ENCODE peak calls at places on chromosomes 3 and 15, in six cellular contexts. One of them, this sample, is unnamed. For H3K9me3, the result is how much of the 10 kb centered on the place peaks cover.

GRCh38 chr15:31241888-31242287 is 84.7 kb upstream of the KLF13 start:
- DNase-seq in uterus: no peak
- DNase-seq in tibial nerve: no peak
- DNase-seq in IMR-90: no peak
- DNase-seq in Panc1: no peak
- DNase-seq in fibroblast of lung: no peak
- DNase-seq in this sample: no peak

GRCh38 chr3:178088930-178089329 is 447.3 kb upstream of the KCNMB2 start:
- DNase-seq in IMR-90: no peak
- DNase-seq in fibroblast of lung: no peak
- DNase-seq in Panc1: no peak
- DNase-seq in tibial nerve: no peak
- DNase-seq in uterus: no peak
- DNase-seq in this sample: no peak

GRCh38 chr15:84911879-84912660 is 27.6 kb downstream of the SLC28A1 start:
- DNase-seq in fibroblast of lung: peak
- DNase-seq in uterus: peak
- DNase-seq in Panc1: no peak
- DNase-seq in tibial nerve: peak
- DNase-seq in IMR-90: peak
- DNase-seq in this sample: peak

GRCh38 chr3:65778966-65779365 is 259.8 kb downstream of the MAGI1 start:
- DNase-seq in uterus: no peak
- DNase-seq in fibroblast of lung: no peak
- DNase-seq in IMR-90: peak
- DNase-seq in Panc1: no peak
- DNase-seq in tibial nerve: no peak
- DNase-seq in this sample: no peak

GRCh38 chr3:195015021-195015420 is 255.9 kb downstream of the XXYLT1 start:
- DNase-seq in fibroblast of lung: no peak
- DNase-seq in IMR-90: no peak
- DNase-seq in Panc1: no peak
- DNase-seq in tibial nerve: no peak
- DNase-seq in uterus: no peak
- DNase-seq in this sample: no peak

GRCh38 chr3:123202451-123202850 is 708 bp downstream of the SEC22A start:
- DNase-seq in uterus: no peak
- DNase-seq in fibroblast of lung: no peak
- DNase-seq in tibial nerve: no peak
- DNase-seq in IMR-90: peak
- DNase-seq in Panc1: no peak
- DNase-seq in this sample: no peak

GRCh38 chr3:156304406-156304805 is 184.0 kb downstream of the KCNAB1 start:
- DNase-seq in uterus: no peak
- DNase-seq in IMR-90: peak
- DNase-seq in tibial nerve: no peak
- DNase-seq in Panc1: no peak
- DNase-seq in fibroblast of lung: peak
- DNase-seq in this sample: no peak

GRCh38 chr15:58381696-58382095 is 50.1 kb upstream of the LIPC start:
- DNase-seq in IMR-90: peak
- DNase-seq in uterus: no peak
- DNase-seq in tibial nerve: no peak
- DNase-seq in Panc1: no peak
- DNase-seq in fibroblast of lung: no peak
- DNase-seq in this sample: no peak

GRCh38 chr3:129632977-129633376 is 26.5 kb upstream of the PLXND1 start:
- DNase-seq in uterus: no peak
- DNase-seq in tibial nerve: no peak
- DNase-seq in IMR-90: no peak
- DNase-seq in fibroblast of lung: no peak
- DNase-seq in Panc1: no peak
- DNase-seq in this sample: no peak

GRCh38 chr3:146189519-146190173 is 28.7 kb upstream of the PLOD2 start:
- DNase-seq in IMR-90: peak
- DNase-seq in fibroblast of lung: peak
- DNase-seq in Panc1: peak
- DNase-seq in uterus: peak
- DNase-seq in tibial nerve: no peak
- DNase-seq in this sample: no peak

GRCh38 chr3:148459931-148460513 is 237.7 kb upstream of the AGTR1 start:
- DNase-seq in Panc1: no peak
- DNase-seq in fibroblast of lung: peak
- DNase-seq in IMR-90: peak
- DNase-seq in uterus: no peak
- DNase-seq in tibial nerve: no peak
- DNase-seq in this sample: no peak

GRCh38 chr3:100947119-100947518 is 46.1 kb downstream of the ABI3BP start:
- DNase-seq in tibial nerve: no peak
- DNase-seq in IMR-90: no peak
- DNase-seq in uterus: no peak
- DNase-seq in Panc1: no peak
- DNase-seq in fibroblast of lung: no peak
- DNase-seq in this sample: no peak

GRCh38 chr3:115549111-115549510 is 74.2 kb upstream of the GAP43 start:
- DNase-seq in tibial nerve: no peak
- DNase-seq in fibroblast of lung: peak
- DNase-seq in uterus: no peak
- DNase-seq in IMR-90: peak
- DNase-seq in Panc1: no peak
- DNase-seq in this sample: no peak

GRCh38 chr15:78374436-78375393 is 34.6 kb downstream of the CRABP1 start:
- DNase-seq in fibroblast of lung: no peak
- DNase-seq in tibial nerve: no peak
- DNase-seq in uterus: no peak
- DNase-seq in IMR-90: no peak
- DNase-seq in Panc1: no peak
- DNase-seq in this sample: no peak

GRCh38 chr3:126932188-126932931 is 50.6 kb upstream of the PLXNA1 start:
- DNase-seq in Panc1: no peak
- DNase-seq in IMR-90: peak
- DNase-seq in fibroblast of lung: peak
- DNase-seq in tibial nerve: no peak
- DNase-seq in uterus: no peak
- DNase-seq in this sample: no peak

GRCh38 chr3:148727242-148727641 is 29.5 kb downstream of the AGTR1 start:
- DNase-seq in uterus: no peak
- DNase-seq in Panc1: no peak
- DNase-seq in fibroblast of lung: peak
- DNase-seq in tibial nerve: no peak
- DNase-seq in IMR-90: no peak
- DNase-seq in this sample: no peak

GRCh38 chr3:73848173-73848751 is 223.5 kb upstream of the PDZRN3 start:
- DNase-seq in Panc1: no peak
- DNase-seq in fibroblast of lung: peak
- DNase-seq in tibial nerve: no peak
- DNase-seq in uterus: no peak
- DNase-seq in IMR-90: peak
- DNase-seq in this sample: no peak

GRCh38 chr3:156602424-156602823 is 47.5 kb upstream of the SSR3 start:
- DNase-seq in Panc1: no peak
- DNase-seq in IMR-90: no peak
- DNase-seq in tibial nerve: no peak
- DNase-seq in fibroblast of lung: peak
- DNase-seq in uterus: no peak
- DNase-seq in this sample: no peak

GRCh38 chr15:57591822-57592367 is at the start of gene MYZAP:
- DNase-seq in tibial nerve: no peak
- DNase-seq in IMR-90: no peak
- DNase-seq in Panc1: no peak
- DNase-seq in uterus: peak
- DNase-seq in fibroblast of lung: no peak
- DNase-seq in this sample: peak

DNA sequence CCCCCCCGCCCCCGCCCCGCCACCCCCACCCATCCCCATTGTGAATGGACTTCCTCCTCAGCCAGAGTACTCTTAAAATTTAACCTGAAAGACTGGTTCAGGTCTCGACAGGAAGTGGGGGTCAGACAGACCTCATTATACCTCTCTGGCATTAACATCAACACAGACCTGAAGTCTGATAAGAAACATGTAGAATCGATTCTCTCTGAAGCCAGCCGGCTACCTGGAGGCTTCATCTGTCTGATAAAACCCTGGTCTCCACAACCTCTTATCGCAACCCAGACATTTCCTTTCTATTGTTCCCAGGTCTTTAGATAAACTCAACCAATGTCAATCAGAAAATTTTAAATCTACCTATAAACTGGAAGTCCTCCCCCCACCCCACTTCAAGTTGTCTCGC is 42.6 kb downstream of the SLCO2A1 start:
- DNase-seq in tibial nerve: no peak
- DNase-seq in uterus: no peak
- DNase-seq in IMR-90: no peak
- DNase-seq in Panc1: no peak
- DNase-seq in fibroblast of lung: no peak
- DNase-seq in this sample: no peak
- H3K27ac ChIP-seq in tibial nerve: no peak
- H3K27ac ChIP-seq in uterus: peak
- H3K27ac ChIP-seq in IMR-90: no peak
- H3K27ac ChIP-seq in Panc1: no peak
- H3K27ac ChIP-seq in fibroblast of lung: no peak
- H3K27ac ChIP-seq in this sample: no peak

GRCh38 chr3:36124118-36124796 is 256.0 kb upstream of the STAC start:
- DNase-seq in IMR-90: peak
- DNase-seq in Panc1: peak
- DNase-seq in tibial nerve: no peak
- DNase-seq in fibroblast of lung: peak
- DNase-seq in uterus: no peak
- DNase-seq in this sample: no peak
- TF ChIP-seq CTCF in IMR-90: peak
- TF ChIP-seq CTCF in Panc1: peak
- TF ChIP-seq CTCF in tibial nerve: no peak
- TF ChIP-seq CTCF in fibroblast of lung: peak
- TF ChIP-seq CTCF in uterus: no peak
- TF ChIP-seq CTCF in this sample: no peak

DNA sequence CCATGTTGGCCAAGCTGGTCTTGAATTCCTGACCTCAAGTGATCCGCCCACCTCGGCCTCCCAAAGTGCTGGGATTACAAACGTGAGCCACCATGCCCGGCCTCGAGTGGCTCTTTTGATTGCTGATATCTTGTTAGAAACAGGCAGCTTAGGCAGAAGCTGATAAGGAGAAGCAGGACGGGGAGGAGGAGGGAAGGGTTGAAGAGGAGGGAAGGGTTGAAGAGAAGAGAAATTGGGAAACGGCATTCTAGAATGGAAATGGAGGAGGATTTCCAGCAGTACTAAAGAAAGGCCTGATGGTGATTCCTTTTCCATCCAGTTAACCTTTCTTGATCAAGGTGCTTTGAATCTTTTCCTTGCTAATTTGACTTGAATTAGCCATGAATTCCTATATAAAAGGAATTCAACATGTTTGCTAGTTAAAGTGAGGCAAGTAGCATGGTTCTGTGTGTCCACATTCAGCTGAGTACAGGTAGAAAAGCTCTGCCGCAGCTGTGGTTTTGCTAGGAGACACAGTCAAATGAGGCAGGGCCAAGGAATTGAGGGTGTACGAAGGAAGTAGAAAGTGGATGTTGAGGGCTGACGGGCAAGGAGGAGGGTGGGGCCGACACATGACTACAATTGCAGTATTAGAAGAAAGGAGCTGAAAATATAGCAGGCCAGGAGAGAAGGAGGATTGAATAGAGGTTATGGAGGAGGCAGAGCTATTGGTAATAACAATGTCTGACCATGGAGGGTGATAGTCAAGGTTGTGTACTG is 27.2 kb upstream of the ATP1B3 start:
- DNase-seq in Panc1: no peak
- DNase-seq in uterus: no peak
- DNase-seq in IMR-90: no peak
- DNase-seq in tibial nerve: no peak
- DNase-seq in fibroblast of lung: no peak
- DNase-seq in this sample: no peak
- H3K9me3 ChIP-seq in Panc1: under half
- H3K9me3 ChIP-seq in uterus: under half
- H3K9me3 ChIP-seq in IMR-90: under half
- H3K9me3 ChIP-seq in tibial nerve: under half
- H3K9me3 ChIP-seq in fibroblast of lung: under half
- H3K9me3 ChIP-seq in this sample: under half

GRCh38 chr3:160403796-160404510 is 4.5 kb downstream of the SMC4 start:
- DNase-seq in uterus: no peak
- DNase-seq in IMR-90: peak
- DNase-seq in fibroblast of lung: peak
- DNase-seq in tibial nerve: no peak
- DNase-seq in Panc1: no peak
- DNase-seq in this sample: no peak
- H3K27ac ChIP-seq in uterus: peak
- H3K27ac ChIP-seq in IMR-90: peak
- H3K27ac ChIP-seq in fibroblast of lung: peak
- H3K27ac ChIP-seq in tibial nerve: no peak
- H3K27ac ChIP-seq in Panc1: peak
- H3K27ac ChIP-seq in this sample: no peak

GRCh38 chr15:45715528-45715927 is 80.7 kb downstream of the SQOR start:
- DNase-seq in Panc1: no peak
- DNase-seq in uterus: no peak
- DNase-seq in fibroblast of lung: peak
- DNase-seq in IMR-90: peak
- DNase-seq in tibial nerve: no peak
- DNase-seq in this sample: no peak
- TF ChIP-seq CTCF in Panc1: peak
- TF ChIP-seq CTCF in uterus: no peak
- TF ChIP-seq CTCF in fibroblast of lung: peak
- TF ChIP-seq CTCF in IMR-90: peak
- TF ChIP-seq CTCF in tibial nerve: no peak
- TF ChIP-seq CTCF in this sample: peak

DNA sequence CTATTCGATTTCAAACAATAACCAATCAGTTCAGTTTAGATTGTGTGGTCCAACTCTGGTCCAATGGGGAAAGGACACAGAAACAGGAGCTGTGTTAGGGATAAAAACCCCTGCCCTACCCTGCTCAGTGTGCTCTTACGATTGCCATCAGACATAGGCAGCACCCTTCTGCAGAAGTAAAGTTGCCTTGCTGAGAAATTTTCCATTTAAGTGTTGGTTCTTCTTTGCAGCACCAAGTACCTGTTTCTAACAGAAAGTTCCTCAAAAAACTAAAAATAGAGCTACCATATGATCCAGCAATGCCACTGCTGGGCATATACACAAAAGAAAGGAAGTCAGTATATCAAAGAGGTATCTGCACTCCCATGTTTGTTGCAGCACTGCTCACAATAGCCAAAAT is 206.2 kb upstream of the CNTN4 start:
- DNase-seq in IMR-90: no peak
- DNase-seq in uterus: no peak
- DNase-seq in tibial nerve: no peak
- DNase-seq in Panc1: no peak
- DNase-seq in fibroblast of lung: no peak
- DNase-seq in this sample: no peak
- H3K9me3 ChIP-seq in IMR-90: under half
- H3K9me3 ChIP-seq in uterus: under half
- H3K9me3 ChIP-seq in tibial nerve: under half
- H3K9me3 ChIP-seq in Panc1: under half
- H3K9me3 ChIP-seq in fibroblast of lung: under half
- H3K9me3 ChIP-seq in this sample: under half

GRCh38 chr3:128556384-128556783 is 63.4 kb upstream of the GATA2 start:
- DNase-seq in tibial nerve: no peak
- DNase-seq in fibroblast of lung: no peak
- DNase-seq in Panc1: no peak
- DNase-seq in uterus: no peak
- DNase-seq in IMR-90: no peak
- DNase-seq in this sample: no peak
- H3K27ac ChIP-seq in tibial nerve: no peak
- H3K27ac ChIP-seq in fibroblast of lung: no peak
- H3K27ac ChIP-seq in Panc1: no peak
- H3K27ac ChIP-seq in uterus: no peak
- H3K27ac ChIP-seq in IMR-90: no peak
- H3K27ac ChIP-seq in this sample: no peak

This sample was measured in right atrium auricular region.